ENCODE peak calls at places on chromosome 20, in eight cellular contexts. One of them, this sample, is unnamed.
A peak's percentile ranks its signal among the peaks of the same experiment; 100 is the strongest.

GRCh38 chr20:4962257-4962855 is 39.0 kb downstream of the SLC23A2 start:
- DNase-seq in AG04450: no peak
- DNase-seq in KG1: no peak
- DNase-seq in hypothalamus: no peak
- DNase-seq in stimulated activated naive CD4-positive, alpha-beta T cell: peak; percentile 54
- DNase-seq in effector CD8-positive, alpha-beta T cell: no peak
- DNase-seq in cardiac fibroblast: no peak
- DNase-seq in NCI-H1105: no peak
- DNase-seq in this sample: peak; percentile 54

GRCh38 chr20:46872315-46873211 is 22.1 kb upstream of the EYA2 start:
- DNase-seq in AG04450: no peak
- DNase-seq in KG1: no peak
- DNase-seq in hypothalamus: no peak
- DNase-seq in stimulated activated naive CD4-positive, alpha-beta T cell: no peak
- DNase-seq in effector CD8-positive, alpha-beta T cell: no peak
- DNase-seq in cardiac fibroblast: peak; percentile 23
- DNase-seq in NCI-H1105: no peak
- DNase-seq in this sample: no peak

GRCh38 chr20:14477125-14477524 is 139.7 kb upstream of the FLRT3 start:
- DNase-seq in AG04450: peak; percentile 21
- DNase-seq in KG1: no peak
- DNase-seq in hypothalamus: no peak
- DNase-seq in stimulated activated naive CD4-positive, alpha-beta T cell: no peak
- DNase-seq in effector CD8-positive, alpha-beta T cell: no peak
- DNase-seq in cardiac fibroblast: peak; percentile 14
- DNase-seq in NCI-H1105: no peak
- DNase-seq in this sample: no peak

GRCh38 chr20:44309763-44310663 is 989 bp downstream of the FITM2 start:
- DNase-seq in AG04450: peak; percentile 26
- DNase-seq in KG1: peak; percentile 7
- DNase-seq in hypothalamus: no peak
- DNase-seq in stimulated activated naive CD4-positive, alpha-beta T cell: peak; percentile 6
- DNase-seq in effector CD8-positive, alpha-beta T cell: no peak
- DNase-seq in cardiac fibroblast: peak; percentile 81
- DNase-seq in NCI-H1105: no peak
- DNase-seq in this sample: peak; percentile 5

GRCh38 chr20:33059741-33060390 is 6.2 kb downstream of the BPIFB3 start:
- DNase-seq in AG04450: no peak
- DNase-seq in KG1: no peak
- DNase-seq in hypothalamus: no peak
- DNase-seq in stimulated activated naive CD4-positive, alpha-beta T cell: no peak
- DNase-seq in effector CD8-positive, alpha-beta T cell: no peak
- DNase-seq in cardiac fibroblast: no peak
- DNase-seq in NCI-H1105: no peak
- DNase-seq in this sample: no peak

GRCh38 chr20:47031821-47032220 is 137.2 kb downstream of the EYA2 start:
- DNase-seq in AG04450: no peak
- DNase-seq in KG1: no peak
- DNase-seq in hypothalamus: no peak
- DNase-seq in stimulated activated naive CD4-positive, alpha-beta T cell: no peak
- DNase-seq in effector CD8-positive, alpha-beta T cell: no peak
- DNase-seq in cardiac fibroblast: no peak
- DNase-seq in NCI-H1105: no peak
- DNase-seq in this sample: no peak

GRCh38 chr20:59455392-59456341 is 148.7 kb upstream of the PHACTR3 start:
- DNase-seq in AG04450: no peak
- DNase-seq in KG1: no peak
- DNase-seq in hypothalamus: peak; percentile 24
- DNase-seq in stimulated activated naive CD4-positive, alpha-beta T cell: peak; percentile 7
- DNase-seq in effector CD8-positive, alpha-beta T cell: no peak
- DNase-seq in cardiac fibroblast: peak; percentile 17
- DNase-seq in NCI-H1105: peak; percentile 63
- DNase-seq in this sample: no peak

GRCh38 chr20:32547753-32548034 is 37.4 kb downstream of the NOL4L start:
- DNase-seq in AG04450: no peak
- DNase-seq in KG1: no peak
- DNase-seq in hypothalamus: no peak
- DNase-seq in stimulated activated naive CD4-positive, alpha-beta T cell: no peak
- DNase-seq in effector CD8-positive, alpha-beta T cell: no peak
- DNase-seq in cardiac fibroblast: no peak
- DNase-seq in NCI-H1105: no peak
- DNase-seq in this sample: no peak

GRCh38 chr20:50980071-50980681 is 21.6 kb downstream of the MOCS3 start:
- DNase-seq in AG04450: peak; percentile 97
- DNase-seq in KG1: no peak
- DNase-seq in hypothalamus: no peak
- DNase-seq in stimulated activated naive CD4-positive, alpha-beta T cell: no peak
- DNase-seq in effector CD8-positive, alpha-beta T cell: no peak
- DNase-seq in cardiac fibroblast: peak; percentile 95
- DNase-seq in NCI-H1105: no peak
- DNase-seq in this sample: no peak

This sample was measured in T-cell.